ENCODE peak calls at places on chromosome 12, in six cellular contexts. B is suprapubic skin, L is mesendoderm, U is hepatocyte, I is stomach, K is HCT116. O is an unnamed sample.
A peak's percentile ranks its signal among the peaks of the same experiment; 100 is the strongest.

GRCh38 chr12:48972213-48973021 is 882 bp upstream of the WNT10B start:
- DNase-seq in L (no peak), I (no peak), B (no peak), K (no peak), U (no peak), O (no peak)

GRCh38 chr12:72081787-72082186 is 143.1 kb downstream of the TPH2 start:
- DNase-seq in L (no peak), I (no peak), U (peak; percentile 17), B (no peak), K (no peak), O (no peak)

GRCh38 chr12:71142046-71142445 is 15.8 kb downstream of the TSPAN8 start:
- DNase-seq in B (no peak), I (no peak), L (no peak), U (no peak), K (no peak), O (no peak)

GRCh38 chr12:15001733-15002471 is 29.1 kb downstream of the PDE6H start:
- DNase-seq in I (peak; percentile 34), U (peak; percentile 60), B (no peak), L (peak; percentile 67), K (no peak), O (no peak)

GRCh38 chr12:111436811-111437210 is 31.1 kb downstream of the SH2B3 start:
- DNase-seq in I (no peak), U (no peak), L (no peak), B (no peak), K (no peak), O (no peak)

GRCh38 chr12:29655861-29656260 is 127.9 kb downstream of the TMTC1 start:
- DNase-seq in B (no peak), L (no peak), I (no peak), K (no peak), U (no peak), O (no peak)

GRCh38 chr12:119088917-119089667 is 89.6 kb upstream of the HSPB8 start:
- DNase-seq in I (no peak), L (peak; percentile 76), B (no peak), K (no peak), U (no peak), O (no peak)

GRCh38 chr12:25806271-25806670 is 152.2 kb upstream of the RASSF8 start:
- DNase-seq in K (no peak), I (no peak), L (no peak), U (no peak), B (no peak), O (no peak)

GRCh38 chr12:90987520-90987919 is 17.3 kb downstream of the EPYC start:
- DNase-seq in I (no peak), B (no peak), L (no peak), K (no peak), U (no peak), O (no peak)

GRCh38 chr12:122148657-122149056 is 25.4 kb downstream of the IL31 start:
- DNase-seq in U (no peak), L (no peak), K (no peak), B (no peak), I (no peak), O (no peak)

GRCh38 chr12:116360579-116361403 is 83.3 kb upstream of the MED13L start:
- DNase-seq in L (no peak), K (no peak), B (no peak), I (no peak), U (no peak), O (no peak)

GRCh38 chr12:47744005-47744651 is 14.6 kb downstream of the RAPGEF3 start:
- DNase-seq in L (peak; percentile 85), K (peak; percentile 75), B (no peak), U (peak; percentile 83), I (peak; percentile 83), O (no peak)

GRCh38 chr12:25699454-25699853 is 146.4 kb upstream of the LMNTD1 start:
- DNase-seq in I (no peak), K (no peak), B (no peak), L (no peak), U (no peak), O (no peak)

GRCh38 chr12:47955059-47955458 is 8.3 kb upstream of the TMEM106C start:
- DNase-seq in I (no peak), U (no peak), B (no peak), K (no peak), L (no peak), O (no peak)

GRCh38 chr12:61422786-61423185 is 837.4 kb upstream of the USP15 start:
- DNase-seq in I (no peak), U (no peak), B (no peak), L (no peak), K (no peak), O (no peak)

GRCh38 chr12:90360300-90360699 is 594.7 kb downstream of the CCER1 start:
- DNase-seq in K (no peak), L (no peak), B (no peak), U (no peak), I (no peak), O (no peak)

GRCh38 chr12:27179399-27180214 is 64.5 kb upstream of the STK38L start:
- DNase-seq in B (no peak), K (peak; percentile 74), L (peak; percentile 79), I (no peak), U (peak; percentile 74), O (peak; percentile 25)

GRCh38 chr12:80936642-80937390 is 918 bp downstream of the LIN7A start:
- DNase-seq in I (peak; percentile 27), K (peak; percentile 7), L (peak; percentile 89), B (peak; percentile 80), U (peak; percentile 63), O (no peak)

GRCh38 chr12:119208626-119209061 is 29.9 kb downstream of the HSPB8 start:
- DNase-seq in K (no peak), I (peak; percentile 28), L (peak; percentile 96), B (peak; percentile 88), U (peak; percentile 84), O (peak; percentile 16)

GRCh38 chr12:123660328-123660727 is 10.6 kb upstream of the TCTN2 start:
- DNase-seq in L (no peak), K (no peak), U (no peak), B (no peak), I (no peak), O (no peak)

DNA sequence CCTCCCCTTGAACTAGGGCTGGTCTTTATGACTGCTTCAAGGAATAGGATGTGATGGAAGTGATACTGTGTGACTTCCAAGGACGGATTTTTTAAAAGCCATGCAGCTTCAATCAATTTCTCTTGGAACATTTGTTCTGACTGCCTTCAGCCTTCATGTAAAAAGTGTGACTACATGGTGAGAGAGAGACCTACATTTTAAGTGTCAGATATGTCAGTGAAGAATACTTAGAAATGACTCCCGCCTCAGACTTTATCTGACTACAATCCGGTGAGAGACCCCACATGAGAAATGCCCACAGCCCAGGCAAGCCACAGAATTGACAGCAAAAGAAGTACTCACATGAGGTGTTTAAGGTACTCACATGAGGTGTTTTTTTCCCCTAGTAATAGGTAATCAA is 295.3 kb downstream of the KCNC2 start:
- DNase-seq in K (no peak), L (no peak), B (no peak), U (no peak), I (no peak), O (no peak)
- H3K27ac ChIP-seq in K (no peak overlapping the region), L (no peak overlapping the region), B (no peak overlapping the region), U (no peak overlapping the region), I (no peak overlapping the region), O (no peak overlapping the region)

GRCh38 chr12:54601841-54602240 is 13.4 kb upstream of the PPP1R1A start:
- DNase-seq in L (no peak), K (no peak), I (no peak), U (peak; percentile 35), B (no peak), O (no peak)

GRCh38 chr12:54603173-54603814 is 14.8 kb upstream of the PPP1R1A start:
- DNase-seq in I (peak; percentile 71), U (peak; percentile 73), K (peak; percentile 71), B (peak; percentile 79), L (peak; percentile 84), O (peak; percentile 21)

GRCh38 chr12:54604436-54604835 is 16.0 kb upstream of the PPP1R1A start:
- DNase-seq in U (no peak), L (no peak), I (no peak), B (peak; percentile 37), K (no peak), O (no peak)

GRCh38 chr12:54603872-54604271 is 15.4 kb upstream of the PPP1R1A start:
- DNase-seq in U (no peak), K (no peak), I (no peak), B (peak; percentile 26), L (no peak), O (no peak)

DNA sequence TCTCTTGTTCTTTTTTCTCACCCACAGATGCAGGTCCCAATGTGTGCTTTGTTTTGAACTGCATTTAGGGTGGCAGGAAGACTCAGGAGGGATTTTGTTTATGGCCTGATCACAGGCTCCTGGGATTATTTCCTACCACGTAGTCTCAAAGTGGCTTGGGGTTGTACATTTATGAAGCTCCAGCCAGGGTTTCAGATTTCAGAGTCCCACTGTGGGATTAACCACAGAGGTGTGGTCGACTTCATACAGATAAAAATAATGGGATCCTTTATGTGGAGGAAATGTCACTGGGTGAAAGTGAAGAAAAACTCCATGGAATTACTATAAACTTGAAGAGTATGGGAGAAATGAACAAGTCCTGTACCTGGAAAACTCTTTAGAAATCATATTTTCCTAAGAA is 14.2 kb upstream of the PPP1R1A start:
- DNase-seq in L (no peak), B (no peak), U (no peak), K (no peak), I (no peak), O (no peak)
- H3K4me1 ChIP-seq in L (no peaks in the 10 kb centered on the region), B (no peaks in the 10 kb centered on the region), U (no peaks in the 10 kb centered on the region), K (no peaks in the 10 kb centered on the region), I (no peaks in the 10 kb centered on the region), O (no peaks in the 10 kb centered on the region)

DNA sequence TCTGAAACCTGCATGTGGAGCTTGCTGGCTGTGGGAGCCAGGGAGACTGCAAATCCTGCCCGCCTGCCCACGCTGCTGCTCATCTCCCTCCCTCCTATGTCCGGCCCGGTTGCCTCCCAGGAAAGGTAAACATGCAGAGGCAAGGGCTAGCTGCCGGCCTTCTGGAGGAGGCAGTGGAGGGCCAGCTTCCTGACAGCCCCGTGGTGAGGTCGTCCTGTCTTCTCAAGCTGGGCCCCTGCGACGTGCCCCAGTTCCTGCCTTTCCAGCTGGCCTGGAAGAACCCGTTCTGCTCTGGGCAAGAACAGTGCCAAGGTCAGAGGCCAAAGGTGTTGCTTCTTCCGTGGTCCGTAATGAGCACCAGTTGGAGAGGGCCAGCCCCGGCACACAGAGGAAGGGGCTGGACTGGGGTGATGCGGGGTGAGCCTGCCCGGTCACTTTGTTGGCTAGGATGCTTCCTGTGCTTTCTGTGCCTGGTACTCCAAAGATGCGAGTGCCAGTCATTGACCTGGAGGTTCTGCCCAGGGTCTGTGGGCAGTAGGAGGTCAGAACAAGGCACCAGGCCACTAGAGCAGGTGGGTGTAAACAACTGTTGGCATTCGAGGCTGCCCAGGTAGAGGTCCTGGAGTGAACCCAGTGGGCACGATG is 25.3 kb downstream of the TPCN1 start:
- DNase-seq in B (no peak), L (peak; percentile 60), I (peak; percentile 45), K (no peak), U (peak; percentile 75), O (no peak)
- H3K4me3 ChIP-seq in B (peak overlapping the region; percentile 21), L (no peak overlapping the region), I (no peak overlapping the region), K (no peak overlapping the region), U (no peak overlapping the region), O (peak overlapping the region; percentile 35)

DNA sequence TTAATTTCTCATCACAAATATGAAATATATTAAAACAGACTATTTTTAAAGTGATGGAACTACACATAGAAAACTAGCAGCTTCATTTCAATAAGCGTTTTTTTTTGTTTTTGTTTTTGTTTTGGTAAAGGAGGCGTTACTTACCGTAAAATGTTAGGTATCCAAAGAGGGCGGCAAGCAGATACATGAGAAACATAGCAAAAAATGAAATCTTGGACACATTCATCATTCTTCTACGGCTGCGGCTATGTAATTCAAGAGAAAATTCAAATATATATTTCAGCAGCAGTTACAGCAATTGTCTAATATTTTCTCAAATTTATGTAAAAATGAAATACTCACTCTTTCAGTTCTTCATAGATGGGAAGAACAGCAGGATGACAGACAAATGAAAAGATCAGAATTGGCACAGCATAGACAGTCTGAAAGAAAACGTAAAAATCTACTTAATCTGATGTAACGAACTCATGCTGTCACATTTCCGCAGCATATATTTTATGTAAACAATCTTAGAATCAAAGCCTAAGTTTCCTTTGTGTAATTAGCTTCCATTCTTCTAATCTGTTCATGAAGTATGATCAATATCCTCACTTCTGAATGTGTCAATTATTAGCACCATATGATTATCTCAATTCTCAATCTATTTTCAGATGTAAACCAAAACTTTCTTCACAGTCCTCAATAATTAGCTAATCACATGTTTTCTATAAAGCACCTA is 8.8 kb downstream of the SLC38A2 start:
- DNase-seq in L (no peak), B (no peak), K (no peak), U (no peak), I (no peak), O (no peak)
- H3K27ac ChIP-seq in L (no peak overlapping the region), B (no peak overlapping the region), K (peak overlapping the region; percentile 18), U (peak overlapping the region; percentile 14), I (peak overlapping the region; percentile 100), O (no peak overlapping the region)